ENCODE peak calls at places on chromosomes 3 and 15, in nine cellular contexts. V, K, X, F, U, A, J, N and Z are unnamed samples.
A peak's percentile ranks its signal among the peaks of the same experiment; 100 is the strongest.

GRCh38 chr3:8254489-8254888 is 247.1 kb upstream of the LMCD1 start:
- DNase-seq in K (no peak), V (no peak), X (no peak), U (no peak), F (no peak), A (no peak), J (no peak), N (no peak), Z (no peak)

GRCh38 chr3:9448071-9448470 is 50.7 kb downstream of the SETD5 start:
- DNase-seq in N (no peak), U (no peak), A (no peak), V (no peak), J (no peak), X (no peak), K (no peak), F (no peak), Z (no peak)

GRCh38 chr3:43246956-43247355 is 39.4 kb upstream of the SNRK start:
- DNase-seq in J (peak; percentile 10), V (peak; percentile 19), X (no peak), F (no peak), A (no peak), U (no peak), K (no peak), N (no peak), Z (peak; percentile 42)

GRCh38 chr3:157317895-157318294 is 118.8 kb upstream of the PTX3 start:
- DNase-seq in J (no peak), X (no peak), V (no peak), K (no peak), N (no peak), F (no peak), U (no peak), A (peak; percentile 33), Z (no peak)

GRCh38 chr15:56950979-56951378 is 32.5 kb downstream of the TCF12 start:
- DNase-seq in V (no peak), K (no peak), F (no peak), J (no peak), X (no peak), U (no peak), A (no peak), N (no peak), Z (no peak)

GRCh38 chr3:192514754-192515660 is 212.3 kb downstream of the FGF12 start:
- DNase-seq in U (peak; percentile 45), X (peak; percentile 31), N (no peak), J (peak; percentile 9), F (no peak), V (no peak), A (peak; percentile 13), K (no peak), Z (no peak)

GRCh38 chr3:58237940-58238681 is 519 bp downstream of the ABHD6 start:
- DNase-seq in U (peak; percentile 76), K (peak; percentile 11), F (peak; percentile 21), V (peak; percentile 23), A (no peak), X (peak; percentile 70), N (no peak), J (peak; percentile 72), Z (peak; percentile 14)

GRCh38 chr3:183381179-183381578 is 47.2 kb downstream of the MCF2L2 start:
- DNase-seq in V (no peak), K (no peak), N (no peak), A (no peak), F (no peak), X (no peak), J (no peak), U (no peak), Z (no peak)

GRCh38 chr3:170098753-170099152 is 61.0 kb downstream of the GPR160 start:
- DNase-seq in K (no peak), A (no peak), X (no peak), F (no peak), U (no peak), V (no peak), N (no peak), J (no peak), Z (no peak)

GRCh38 chr15:92304239-92304975 is 89.3 kb upstream of the ST8SIA2 start:
- DNase-seq in J (no peak), V (no peak), X (no peak), F (no peak), K (no peak), A (no peak), N (no peak), U (no peak), Z (no peak)

GRCh38 chr3:20066848-20067617 is 26.8 kb downstream of the KAT2B start:
- DNase-seq in X (no peak), N (no peak), K (no peak), F (no peak), A (no peak), V (no peak), U (no peak), J (no peak), Z (no peak)

GRCh38 chr15:57698243-57698642 is 8.3 kb upstream of the POLR2M start:
- DNase-seq in X (no peak), A (no peak), U (no peak), V (no peak), N (no peak), J (no peak), F (no peak), K (no peak), Z (no peak)

GRCh38 chr3:168884353-168884903 is 779.1 kb downstream of the MECOM start:
- DNase-seq in A (peak; percentile 31), F (no peak), N (no peak), K (no peak), X (no peak), J (peak; percentile 22), U (peak; percentile 47), V (no peak), Z (no peak)

GRCh38 chr15:73464602-73465001 is 21.6 kb downstream of the REC114 start:
- DNase-seq in J (no peak), F (no peak), K (no peak), X (no peak), U (no peak), N (no peak), V (no peak), A (no peak), Z (no peak)

GRCh38 chr3:168048414-168049330 is 47.1 kb downstream of the GOLIM4 start:
- DNase-seq in V (no peak), F (no peak), X (no peak), K (no peak), N (no peak), U (no peak), J (no peak), A (no peak), Z (no peak)

GRCh38 chr15:91050128-91050455 is 27.7 kb upstream of the VPS33B start:
- DNase-seq in X (no peak), N (no peak), J (no peak), K (no peak), A (no peak), F (no peak), V (no peak), U (no peak), Z (no peak)

GRCh38 chr3:25423780-25424179 is 4.3 kb upstream of the RARB start:
- DNase-seq in F (no peak), K (no peak), J (no peak), A (peak; percentile 69), N (no peak), X (no peak), V (no peak), U (no peak), Z (no peak)

GRCh38 chr15:74584779-74585178 is 30.9 kb upstream of the CLK3 start:
- DNase-seq in K (no peak), X (no peak), J (no peak), N (no peak), F (no peak), A (no peak), U (no peak), V (no peak), Z (no peak)

GRCh38 chr15:51904931-51905330 is 66.6 kb downstream of the LEO1 start:
- DNase-seq in J (no peak), V (no peak), N (no peak), X (no peak), F (no peak), A (no peak), U (no peak), K (no peak), Z (no peak)

GRCh38 chr15:71447328-71448250 is 332.3 kb downstream of the THSD4 start:
- DNase-seq in U (no peak), K (no peak), V (no peak), N (peak; percentile 69), J (no peak), A (peak; percentile 81), F (no peak), X (no peak), Z (no peak)

GRCh38 chr3:36843065-36844051 is 79.0 kb upstream of the DCLK3 start:
- DNase-seq in N (peak; percentile 62), A (peak; percentile 65), V (peak; percentile 41), J (no peak), U (no peak), F (no peak), K (no peak), X (no peak), Z (peak; percentile 48)
- H3K27ac ChIP-seq in N (no peak overlapping the region), A (no peak overlapping the region), V (no peak overlapping the region), J (no peak overlapping the region), U (no peak overlapping the region), F (no peak overlapping the region), K (peak overlapping the region; percentile 21), X (no peak overlapping the region), Z (no peak overlapping the region)

GRCh38 chr15:20346082-20346805 is 195.4 kb downstream of the GOLGA6L6 start:
- DNase-seq in K (no peak), X (no peak), A (peak; percentile 20), U (peak; percentile 41), V (no peak), J (no peak), N (no peak), F (no peak), Z (no peak)
- H3K9me3 ChIP-seq in K (no peaks in the 10 kb centered on the region), X (peaks cover 12% of the 10 kb centered on the region), A (peaks cover 75% of the 10 kb centered on the region), U (peaks cover 3% of the 10 kb centered on the region), V (no peaks in the 10 kb centered on the region), J (peaks cover 15% of the 10 kb centered on the region), N (peaks cover 70% of the 10 kb centered on the region), F (peaks cover 3% of the 10 kb centered on the region), Z (no peaks in the 10 kb centered on the region)

GRCh38 chr3:190265795-190266194 is 56.5 kb downstream of the CLDN1 start:
- DNase-seq in N (peak; percentile 34), V (no peak), F (no peak), K (no peak), J (peak; percentile 50), X (no peak), A (no peak), U (no peak), Z (no peak)
- H3K27ac ChIP-seq in N (no peak overlapping the region), V (no peak overlapping the region), F (peak overlapping the region; percentile 62), K (no peak overlapping the region), J (no peak overlapping the region), X (no peak overlapping the region), A (no peak overlapping the region), U (no peak overlapping the region), Z (no peak overlapping the region)

GRCh38 chr15:95459288-95459687 is 871.2 kb upstream of the NR2F2 start:
- DNase-seq in A (no peak), F (no peak), J (no peak), K (no peak), U (no peak), N (no peak), V (no peak), X (no peak), Z (no peak)
- H3K9me3 ChIP-seq in A (no peaks in the 10 kb centered on the region), F (no peaks in the 10 kb centered on the region), J (no peaks in the 10 kb centered on the region), K (no peaks in the 10 kb centered on the region), U (no peaks in the 10 kb centered on the region), N (no peaks in the 10 kb centered on the region), V (no peaks in the 10 kb centered on the region), X (no peaks in the 10 kb centered on the region), Z (no peaks in the 10 kb centered on the region)

GRCh38 chr15:80988148-80988796 is 1.3 kb downstream of the MESD start:
- DNase-seq in V (no peak), A (no peak), J (no peak), X (no peak), F (no peak), K (no peak), N (no peak), U (no peak), Z (no peak)
- H3K27ac ChIP-seq in V (peak overlapping the region; percentile 79), A (peak overlapping the region; percentile 87), J (no peak overlapping the region), X (no peak overlapping the region), F (peak overlapping the region; percentile 91), K (no peak overlapping the region), N (no peak overlapping the region), U (no peak overlapping the region), Z (peak overlapping the region; percentile 88)